ENCODE peak calls at places on chromosomes 2 and 18, in nine cellular contexts. P, F, I, E, X, S, Y, U and V are unnamed samples.

GRCh38 chr2:152132321-152132720 is 33.5 kb upstream of the CACNB4 start:
- DNase-seq in Y (no peak), F (no peak), S (no peak), E (no peak), U (no peak), X (no peak), I (no peak), P (no peak), V (no peak)

GRCh38 chr2:130819226-130819914 is 17.3 kb upstream of the ARHGEF4 start:
- DNase-seq in E (no peak), S (no peak), I (no peak), U (peak; percentile 77), X (no peak), F (no peak), Y (no peak), P (no peak), V (no peak)

GRCh38 chr2:146214394-146214929 is 1630.4 kb upstream of the ACVR2A start:
- DNase-seq in Y (no peak), X (no peak), F (peak; percentile 1), E (no peak), P (no peak), S (no peak), I (no peak), U (no peak), V (no peak)

GRCh38 chr2:43941359-43941758 is 54.4 kb downstream of the LRPPRC start:
- DNase-seq in S (no peak), E (no peak), U (no peak), I (no peak), X (no peak), P (no peak), Y (no peak), F (no peak), V (no peak)

GRCh38 chr2:74010087-74010541 is 25.4 kb downstream of the TET3 start:
- DNase-seq in E (no peak), I (no peak), F (no peak), S (no peak), Y (no peak), P (no peak), X (no peak), U (no peak), V (no peak)

GRCh38 chr18:75638597-75639467 is 211.3 kb upstream of the SMIM21 start:
- DNase-seq in P (peak; percentile 18), S (no peak), U (peak; percentile 65), E (no peak), X (no peak), Y (no peak), I (no peak), F (peak; percentile 64), V (no peak)

GRCh38 chr2:229339613-229340012 is 68.5 kb upstream of the PID1 start:
- DNase-seq in S (no peak), F (peak; percentile 92), X (no peak), P (no peak), I (no peak), E (no peak), Y (no peak), U (no peak), V (no peak)

GRCh38 chr2:84781942-84782716 is 98.8 kb downstream of the TRABD2A start:
- DNase-seq in Y (no peak), U (no peak), S (peak; percentile 80), F (no peak), I (no peak), E (peak; percentile 32), X (peak; percentile 71), P (no peak), V (no peak)

GRCh38 chr2:127400533-127400896 is 12.7 kb upstream of the MAP3K2 start:
- DNase-seq in F (no peak), S (no peak), P (no peak), I (no peak), Y (no peak), X (no peak), E (no peak), U (no peak), V (no peak)

GRCh38 chr18:29712785-29713184 is 1329.8 kb downstream of the DSC3 start:
- DNase-seq in I (peak; percentile 30), X (no peak), E (no peak), U (no peak), F (peak; percentile 3), Y (no peak), P (no peak), S (no peak), V (no peak)

DNA sequence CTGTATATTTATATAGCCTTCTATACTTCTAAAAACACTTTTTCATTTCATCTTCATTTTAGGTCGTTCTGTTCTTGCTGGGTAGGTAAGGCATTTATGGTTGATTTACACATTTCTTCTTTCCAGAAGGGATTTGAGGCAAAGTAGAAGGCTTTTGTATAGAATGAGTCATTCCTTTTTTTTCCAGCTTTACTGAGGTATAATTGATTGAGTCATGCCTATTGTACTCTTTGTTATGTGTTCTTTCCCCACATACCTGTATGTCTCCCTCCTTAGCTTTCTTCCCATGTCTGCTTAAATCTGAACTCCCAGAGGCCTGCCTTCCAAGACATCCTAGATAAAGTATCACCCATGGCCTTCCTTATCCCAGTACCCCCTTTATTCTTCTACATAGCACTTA is 4.8 kb upstream of the CDC42EP3 start:
- DNase-seq in X (no peak), Y (no peak), P (no peak), E (no peak), I (peak; percentile 26), F (peak; percentile 54), S (no peak), U (peak; percentile 49), V (no peak)
- H3K4me3 ChIP-seq in X (no peak overlapping the region), Y (no peak overlapping the region), P (no peak overlapping the region), E (no peak overlapping the region), I (no peak overlapping the region), F (no peak overlapping the region), S (no peak overlapping the region), U (no peak overlapping the region), V (no peak overlapping the region)

DNA sequence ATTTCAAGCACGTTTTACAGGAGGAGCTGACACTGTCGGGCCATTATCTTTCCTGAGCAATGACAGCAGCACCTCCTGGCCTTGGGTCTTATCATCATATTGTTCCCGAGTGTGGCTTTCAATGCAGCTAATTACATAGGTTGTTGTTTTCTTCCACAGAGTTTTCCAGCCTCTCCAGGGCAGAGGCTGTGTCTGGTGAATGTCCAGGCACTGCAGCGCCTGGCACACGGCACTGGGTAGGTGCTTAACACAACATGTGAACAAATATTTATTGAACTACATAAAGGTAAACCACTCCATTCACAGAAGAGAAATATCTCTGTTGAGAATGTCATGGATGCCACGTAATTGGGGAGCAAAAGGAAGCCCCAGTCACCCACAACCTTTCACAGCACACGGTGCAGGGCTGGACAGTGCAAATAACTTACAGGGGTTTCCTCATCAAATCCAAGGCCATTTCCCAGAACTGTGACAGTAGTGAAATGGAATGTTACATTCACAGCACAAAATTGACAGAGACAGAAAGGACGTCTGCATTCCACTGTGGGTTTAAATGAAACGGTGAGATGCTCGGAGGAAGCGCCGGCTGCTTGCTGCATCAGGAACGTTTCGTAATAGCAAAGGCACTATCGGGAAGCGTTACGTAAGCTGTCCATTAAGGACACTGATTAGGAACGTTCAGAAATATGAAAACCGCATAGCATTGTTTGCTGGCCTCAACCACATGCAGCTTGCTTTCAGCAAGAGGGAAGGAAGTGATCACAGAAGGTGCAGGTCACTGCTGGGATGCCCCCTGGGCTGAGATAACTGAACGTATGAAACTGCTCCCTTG is 6.4 kb upstream of the KCNG2 start:
- DNase-seq in I (peak; percentile 98), E (no peak), F (peak; percentile 98), X (no peak), P (no peak), S (no peak), U (no peak), Y (peak; percentile 56), V (no peak)
- H3K4me3 ChIP-seq in I (peak overlapping the region; percentile 6), E (no peak overlapping the region), F (no peak overlapping the region), X (no peak overlapping the region), P (no peak overlapping the region), S (no peak overlapping the region), U (no peak overlapping the region), Y (no peak overlapping the region), V (peak overlapping the region; percentile 43)

GRCh38 chr18:526681-527080 is 26.2 kb upstream of the COLEC12 start:
- DNase-seq in S (no peak), F (no peak), U (no peak), Y (no peak), P (no peak), X (no peak), I (no peak), E (no peak), V (no peak)

GRCh38 chr18:525066-525797 is 24.7 kb upstream of the COLEC12 start:
- DNase-seq in I (peak; percentile 71), X (no peak), S (no peak), P (no peak), U (no peak), F (peak; percentile 96), E (no peak), Y (no peak), V (no peak)

GRCh38 chr18:519019-519879 is 18.7 kb upstream of the COLEC12 start:
- DNase-seq in E (peak; percentile 65), S (no peak), P (peak; percentile 12), F (peak; percentile 72), X (no peak), Y (peak; percentile 76), I (peak; percentile 50), U (no peak), V (no peak)

GRCh38 chr18:527136-527535 is 26.6 kb upstream of the COLEC12 start:
- DNase-seq in Y (no peak), E (no peak), P (no peak), X (no peak), I (no peak), S (no peak), U (no peak), F (no peak), V (no peak)

DNA sequence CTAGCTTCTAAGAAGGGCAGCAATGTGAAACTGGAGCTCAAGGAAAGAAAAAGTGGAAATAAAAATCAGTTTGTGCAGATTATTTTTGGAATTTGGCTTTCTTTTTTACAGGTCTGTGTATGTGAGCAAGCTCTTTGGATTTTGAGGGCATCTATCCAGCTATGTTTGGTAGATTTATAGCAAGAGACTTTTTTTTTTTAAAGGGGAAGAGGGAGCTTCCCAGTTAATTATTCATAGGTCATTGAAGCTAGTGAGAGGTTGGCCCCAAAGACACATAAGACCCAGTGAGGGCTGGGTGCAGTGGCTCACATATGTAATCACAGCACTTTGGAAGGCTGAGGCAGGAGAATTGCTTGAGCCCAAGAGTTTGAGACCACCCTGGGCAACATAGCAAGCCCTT is 24.0 kb upstream of the COLEC12 start:
- DNase-seq in X (no peak), Y (no peak), F (peak; percentile 87), P (no peak), S (no peak), U (no peak), E (no peak), I (peak; percentile 69), V (no peak)
- H3K4me3 ChIP-seq in X (no peak overlapping the region), Y (peak overlapping the region; percentile 48), F (no peak overlapping the region), P (no peak overlapping the region), S (no peak overlapping the region), U (no peak overlapping the region), E (no peak overlapping the region), I (no peak overlapping the region), V (no peak overlapping the region)

DNA sequence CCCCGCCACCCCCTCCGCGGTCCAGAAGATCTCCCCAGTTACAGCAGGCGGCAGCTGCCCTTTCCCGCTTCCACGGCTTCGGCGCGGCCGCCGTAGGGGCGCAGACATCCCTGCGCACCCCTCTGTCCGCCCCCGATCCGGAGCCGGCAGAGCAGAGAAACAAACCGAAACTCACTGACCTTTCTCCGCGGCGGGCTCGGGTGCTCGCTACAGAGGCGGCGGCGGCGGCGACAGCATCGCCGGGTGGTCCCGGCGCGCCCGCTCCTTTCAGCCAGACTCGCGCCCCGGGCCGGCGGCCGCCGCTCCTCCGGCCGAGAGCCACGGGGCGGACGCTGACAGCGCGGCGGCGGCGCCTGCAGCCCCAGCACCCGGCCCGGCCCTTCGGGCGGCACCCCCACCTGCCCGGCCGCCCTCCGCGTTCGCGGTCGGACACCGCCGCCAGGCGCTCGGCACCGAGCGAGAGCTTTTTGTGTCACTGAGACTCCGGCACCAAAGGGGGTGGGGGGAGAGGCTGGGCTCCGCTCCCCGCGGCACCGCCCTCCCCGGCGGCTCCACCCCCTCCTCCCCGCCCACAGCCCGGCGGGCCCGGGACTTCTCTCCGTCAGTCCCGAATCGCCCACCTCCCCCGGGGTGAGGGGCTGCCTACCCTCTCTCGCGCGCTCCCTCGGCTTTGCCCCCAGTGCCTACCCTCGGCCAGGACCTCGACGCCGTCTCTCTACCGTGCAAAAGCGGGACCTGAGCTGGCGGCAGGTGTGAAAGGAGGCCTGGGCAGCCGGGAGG is 1.4 kb upstream of the RNF152 start:
- DNase-seq in I (peak; percentile 25), E (peak; percentile 83), U (peak; percentile 96), S (peak; percentile 65), Y (peak; percentile 87), P (peak; percentile 88), X (peak; percentile 57), F (peak; percentile 41), V (peak; percentile 93)
- H3K4me3 ChIP-seq in I (peak overlapping the region; percentile 81), E (peak overlapping the region; percentile 77), U (peak overlapping the region; percentile 69), S (peak overlapping the region; percentile 74), Y (peak overlapping the region; percentile 94), P (peak overlapping the region; percentile 98), X (peak overlapping the region; percentile 53), F (peak overlapping the region; percentile 64), V (peak overlapping the region; percentile 100)